ENCODE peak calls at places on chromosomes 7 and 10, in four cellular contexts. L is RWPE1, G is GM12878, M is A549. Y is an unnamed sample.
A peak's percentile ranks its signal among the peaks of the same experiment; 100 is the strongest.

GRCh38 chr7:110914263-110914662 is 176.7 kb upstream of the LRRN3 start:
- DNase-seq in M (no peak), G (no peak), L (no peak), Y (no peak)

GRCh38 chr10:51269816-51270215 is 195.5 kb downstream of the PRKG1 start:
- DNase-seq in M (no peak), L (no peak), G (no peak), Y (no peak)

GRCh38 chr7:25314729-25315267 is 86.5 kb upstream of the NPVF start:
- DNase-seq in L (no peak), M (no peak), G (no peak), Y (no peak)

GRCh38 chr10:72322280-72323058 is 32.2 kb downstream of the DNAJB12 start:
- DNase-seq in M (no peak), G (no peak), L (peak; percentile 82), Y (no peak)

GRCh38 chr10:102310356-102311024 is 65.2 kb downstream of the GBF1 start:
- DNase-seq in M (no peak), L (no peak), G (no peak), Y (no peak)

GRCh38 chr7:55970561-55970960 is 6.2 kb downstream of the NIPSNAP2 start:
- DNase-seq in M (no peak), L (no peak), G (no peak), Y (no peak)

GRCh38 chr10:121436630-121437311 is 161.5 kb downstream of the FGFR2 start:
- DNase-seq in M (no peak), L (no peak), G (no peak), Y (no peak)

GRCh38 chr7:87003872-87004798 is 55.3 kb downstream of the ELAPOR2 start:
- DNase-seq in L (no peak), M (no peak), G (no peak), Y (no peak)

GRCh38 chr7:106915407-106915806 is 50.3 kb downstream of the PIK3CG start:
- DNase-seq in M (no peak), L (no peak), G (no peak), Y (no peak)

GRCh38 chr7:92813390-92814024 is 22.9 kb downstream of the CDK6 start:
- DNase-seq in L (no peak), G (peak; percentile 82), M (no peak), Y (no peak)

GRCh38 chr10:127015373-127015772 is 110.1 kb downstream of the DOCK1 start:
- DNase-seq in L (no peak), M (no peak), G (no peak), Y (no peak)

GRCh38 chr10:69388488-69388887 is 28.2 kb downstream of the TACR2 start:
- DNase-seq in M (no peak), G (no peak), L (no peak), Y (no peak)

GRCh38 chr7:99969298-99969697 is 6.5 kb downstream of the AZGP1 start:
- DNase-seq in L (no peak), G (no peak), M (no peak), Y (no peak)

GRCh38 chr7:46352335-46352954 is 431.4 kb upstream of the IGFBP3 start:
- DNase-seq in G (peak; percentile 35), L (peak; percentile 64), M (peak; percentile 65), Y (peak; percentile 55)

GRCh38 chr7:4823442-4824119 is 38.2 kb downstream of the PAPOLB start:
- DNase-seq in L (no peak), M (no peak), G (no peak), Y (no peak)

GRCh38 chr10:30580241-30580640 is 49.3 kb downstream of the LYZL2 start:
- DNase-seq in G (no peak), M (no peak), L (no peak), Y (no peak)

GRCh38 chr7:47453093-47454056 is 128.5 kb downstream of the TNS3 start:
- DNase-seq in G (no peak), L (peak; percentile 82), M (peak; percentile 40), Y (no peak)

GRCh38 chr10:45379303-45379726 is 5.3 kb downstream of the ALOX5 start:
- DNase-seq in L (no peak), G (no peak), M (no peak), Y (no peak)

GRCh38 chr10:42753126-42753506 is 29.5 kb upstream of the BMS1 start:
- DNase-seq in L (peak; percentile 65), M (peak; percentile 66), G (no peak), Y (peak; percentile 65)

GRCh38 chr10:72158174-72158573 is 57.6 kb upstream of the ANAPC16 start:
- DNase-seq in M (no peak), G (no peak), L (no peak), Y (no peak)

GRCh38 chr7:158031820-158032424 is 555.7 kb downstream of the PTPRN2 start:
- DNase-seq in L (no peak), G (no peak), M (no peak), Y (no peak)

GRCh38 chr10:28219241-28219640 is 83.6 kb downstream of the MPP7 start:
- DNase-seq in M (no peak), L (no peak), G (no peak), Y (no peak)

GRCh38 chr7:22872087-22872807 is 49.6 kb upstream of the TOMM7 start:
- DNase-seq in M (no peak), L (no peak), G (peak; percentile 69), Y (peak; percentile 79)

GRCh38 chr10:70551971-70552422 is 50.5 kb downstream of the PRF1 start:
- DNase-seq in L (no peak), G (no peak), M (no peak), Y (no peak)

GRCh38 chr10:75021851-75022250 is 89.6 kb upstream of the SAMD8 start:
- DNase-seq in M (no peak), L (no peak), G (no peak), Y (no peak)

DNA sequence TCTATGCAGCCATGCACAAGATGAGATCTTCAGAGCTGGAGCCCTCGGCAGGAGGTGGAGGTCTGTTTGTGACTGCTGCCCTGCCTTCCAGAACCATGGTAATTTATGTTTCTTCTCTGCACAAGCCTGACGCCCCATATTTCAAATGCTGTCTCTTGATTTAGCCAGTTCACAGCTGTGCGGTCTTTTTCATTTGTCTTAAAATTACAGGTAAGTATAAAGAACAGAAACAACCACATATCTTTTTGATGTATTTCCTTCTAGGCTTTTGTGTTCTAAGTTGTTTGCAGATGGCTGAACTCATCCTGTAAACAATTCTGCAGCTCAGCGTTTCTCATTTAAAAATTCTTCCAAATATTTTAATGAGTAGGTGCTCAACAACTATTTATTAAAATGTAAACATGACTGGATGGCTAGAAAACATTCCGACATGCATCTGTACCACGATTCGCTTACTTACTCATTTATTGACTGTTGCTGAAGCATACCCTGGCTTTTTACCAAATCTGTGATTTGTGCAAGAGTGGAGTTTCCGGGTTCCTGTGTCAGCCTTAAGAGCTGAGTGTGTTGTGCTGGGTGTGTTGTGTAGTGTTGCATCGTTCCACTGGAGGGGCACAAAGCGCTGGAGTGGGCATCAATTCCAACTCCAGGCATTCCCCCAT is 58.9 kb downstream of the PIP4K2A start:
- DNase-seq in L (peak; percentile 30), M (peak; percentile 14), G (no peak), Y (no peak)
- TF ChIP-seq CTCF in L (no peak), M (no peak), G (no peak), Y (no peak)

GRCh38 chr7:116802784-116803183 is 59.6 kb upstream of the CAPZA2 start:
- DNase-seq in G (no peak), L (peak; percentile 41), M (peak; percentile 51), Y (peak; percentile 46)
- TF ChIP-seq CTCF in G (peak; percentile 56), L (peak; percentile 49), M (peak; percentile 68), Y (no peak)

GRCh38 chr10:13399236-13399635 is 51.1 kb upstream of the SEPHS1 start:
- DNase-seq in M (no peak), G (no peak), L (no peak), Y (no peak)
- TF ChIP-seq CTCF in M (no peak), G (no peak), L (no peak), Y (no peak)

GRCh38 chr7:117669818-117670217 is 190.0 kb downstream of the CFTR start:
- DNase-seq in L (no peak), M (no peak), G (no peak), Y (no peak)
- TF ChIP-seq CTCF in L (no peak), M (no peak), G (no peak), Y (no peak)

GRCh38 chr10:61733358-61733940 is 70.7 kb downstream of the CABCOCO1 start:
- DNase-seq in G (no peak), L (peak; percentile 15), M (no peak), Y (peak; percentile 8)
- TF ChIP-seq CTCF in G (peak; percentile 44), L (peak; percentile 69), M (peak; percentile 80), Y (peak; percentile 23)

GRCh38 chr7:142516038-142516501 is 233.2 kb upstream of the PRSS1 start:
- DNase-seq in M (peak; percentile 38), G (peak; percentile 17), L (peak; percentile 45), Y (peak; percentile 63)
- TF ChIP-seq CTCF in M (peak; percentile 64), G (peak; percentile 80), L (peak; percentile 90), Y (peak; percentile 77)

GRCh38 chr7:116583653-116584052 is 58.8 kb downstream of the CAV1 start:
- DNase-seq in M (no peak), G (peak; percentile 75), L (no peak), Y (peak; percentile 34)

GRCh38 chr7:116584721-116585120 is 59.9 kb downstream of the CAV1 start:
- DNase-seq in L (no peak), G (no peak), M (no peak), Y (no peak)

GRCh38 chr7:116579835-116580234 is 55.0 kb downstream of the CAV1 start:
- DNase-seq in L (no peak), M (no peak), G (no peak), Y (no peak)

GRCh38 chr7:116582806-116583444 is 58.1 kb downstream of the CAV1 start:
- DNase-seq in M (no peak), L (no peak), G (no peak), Y (no peak)

DNA sequence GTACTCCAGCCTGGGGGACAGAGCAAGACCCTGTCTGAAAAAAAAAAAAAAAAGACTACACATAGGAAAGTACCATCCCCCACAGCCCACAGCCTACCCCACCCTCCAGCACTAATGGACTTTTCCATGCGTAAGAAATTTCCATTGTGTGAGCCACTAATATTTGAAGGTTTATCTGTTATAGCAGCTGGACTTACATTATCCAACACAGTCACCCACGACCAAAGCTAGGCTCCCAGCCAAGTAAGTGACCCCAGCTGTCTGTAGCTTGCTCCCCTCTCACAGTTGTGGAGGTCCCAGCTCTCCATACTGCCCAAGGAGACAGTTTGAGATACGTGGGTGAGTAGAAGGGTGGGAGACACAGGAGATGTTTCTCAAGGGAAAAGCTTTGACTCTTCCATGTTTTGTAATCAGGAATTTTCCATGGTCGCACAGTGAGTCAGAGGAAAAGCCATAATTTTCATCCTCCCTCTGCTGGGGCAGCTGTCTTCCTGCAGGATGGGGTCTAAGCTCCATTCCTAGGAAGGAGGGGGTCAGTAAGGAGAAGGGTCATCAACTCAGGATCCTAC is 57.4 kb downstream of the CAV1 start:
- DNase-seq in G (no peak), M (no peak), L (peak; percentile 11), Y (no peak)
- TF ChIP-seq CTCF in G (no peak), M (no peak), L (no peak), Y (no peak)

DNA sequence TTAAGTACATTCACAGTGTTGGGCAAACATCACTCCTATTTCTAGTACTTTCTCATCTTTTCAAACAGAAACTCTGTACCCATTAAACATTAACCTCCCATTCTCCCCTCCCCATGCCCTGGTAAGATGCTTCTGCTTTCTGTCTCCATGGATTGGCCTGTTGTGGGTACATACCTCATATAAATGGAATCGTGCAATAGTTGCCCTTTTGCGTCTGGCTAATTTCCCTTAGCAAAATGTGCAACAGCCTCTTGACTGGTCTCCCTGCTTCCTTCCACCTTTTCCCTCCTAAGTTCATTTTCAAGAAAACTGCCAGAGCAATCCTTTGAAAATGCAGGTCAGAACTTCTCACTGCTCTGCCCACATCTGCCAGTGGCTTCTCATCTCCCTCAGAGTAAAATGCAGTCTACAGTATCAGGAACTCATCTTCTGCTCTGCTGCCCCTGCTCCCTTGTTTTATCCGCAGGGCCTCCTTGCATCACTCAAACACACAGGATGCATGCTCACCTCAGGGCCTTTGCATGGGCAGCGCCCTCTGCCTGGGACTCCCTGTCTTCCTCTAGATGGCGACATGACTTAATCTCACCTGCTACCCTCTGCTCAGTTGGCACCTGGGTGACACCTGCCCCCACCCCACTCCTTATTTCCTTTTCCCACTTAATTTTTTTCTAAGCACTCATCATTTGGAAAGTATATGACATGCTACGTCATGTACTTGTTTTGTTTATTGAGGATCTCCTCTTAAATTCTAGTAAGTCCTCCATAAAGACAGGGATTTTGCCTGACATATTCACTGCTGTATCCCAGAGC is 44.3 kb upstream of the ECHDC3 start:
- DNase-seq in M (no peak), G (peak; percentile 76), L (no peak), Y (no peak)
- TF ChIP-seq CTCF in M (peak; percentile 23), G (peak; percentile 46), L (no peak), Y (peak; percentile 20)

Y was measured in GM13976.